ENCODE peak calls at places on chromosomes 7 and 10, in eight cellular contexts. N is K562, P is H1, D is SK-N-SH, Z is HepG2, I is A549, A is IMR-90, L is HCT116. S is an unnamed sample.

GRCh38 chr10:128087884-128088695 is 38.1 kb downstream of the MKI67 start:
- DNase-seq in N (peak), P (no peak), D (peak), Z (peak), I (peak), A (no peak), L (peak), S (no peak)

GRCh38 chr7:13240349-13240748 is 552.9 kb downstream of the ARL4A start:
- DNase-seq in N (no peak), P (no peak), D (no peak), Z (no peak), I (peak), A (peak), L (peak), S (no peak)

GRCh38 chr7:30212720-30213119 is 71.7 kb upstream of the ZNRF2 start:
- DNase-seq in N (no peak), P (no peak), D (no peak), Z (peak), I (no peak), A (no peak), L (no peak), S (no peak)

GRCh38 chr10:128242641-128243040 is 116.4 kb upstream of the MKI67 start:
- DNase-seq in N (no peak), P (no peak), D (peak), Z (no peak), I (peak), A (no peak), L (peak), S (no peak)

GRCh38 chr10:1287493-1288480 is 231.6 kb downstream of the WDR37 start:
- DNase-seq in N (no peak), P (no peak), D (peak), Z (no peak), I (no peak), A (no peak), L (no peak), S (no peak)

GRCh38 chr10:30092151-30092790 is 32.9 kb upstream of the JCAD start:
- DNase-seq in N (no peak), P (no peak), D (no peak), Z (no peak), I (no peak), A (peak), L (peak), S (no peak)

GRCh38 chr7:6432786-6433185 is 15.0 kb downstream of the DAGLB start:
- DNase-seq in N (peak), P (no peak), D (no peak), Z (no peak), I (no peak), A (no peak), L (no peak), S (no peak)

GRCh38 chr7:63899691-63900393 is 98.8 kb upstream of the ZNF722 start:
- DNase-seq in N (peak), P (no peak), D (peak), Z (no peak), I (no peak), A (no peak), L (no peak), S (no peak)

GRCh38 chr7:256461-256940 is 33.5 kb upstream of the FOXL3 start:
- DNase-seq in N (no peak), P (no peak), D (no peak), Z (no peak), I (no peak), A (no peak), L (no peak), S (no peak)

GRCh38 chr7:131007439-131008330 is 273.7 kb upstream of the KLF14 start:
- DNase-seq in N (peak), P (no peak), D (peak), Z (peak), I (peak), A (peak), L (peak), S (peak)

GRCh38 chr7:150866932-150867564 is 14.7 kb downstream of the AOC1 start:
- DNase-seq in N (peak), P (no peak), D (no peak), Z (no peak), I (no peak), A (no peak), L (no peak), S (no peak)

GRCh38 chr10:11018426-11018818 is 750 bp downstream of the CELF2 start:
- DNase-seq in N (peak), P (no peak), D (no peak), Z (no peak), I (no peak), A (no peak), L (no peak), S (no peak)

GRCh38 chr10:58967551-58968418 is 208.7 kb upstream of the PHYHIPL start:
- DNase-seq in N (no peak), P (peak), D (peak), Z (peak), I (peak), A (no peak), L (no peak), S (no peak)

GRCh38 chr10:7891634-7892033 is 73.3 kb downstream of the TAF3 start:
- DNase-seq in N (no peak), P (no peak), D (peak), Z (no peak), I (no peak), A (peak), L (no peak), S (no peak)

GRCh38 chr7:27179030-27179429 is 4.9 kb upstream of the HOXA10 start:
- DNase-seq in N (no peak), P (no peak), D (no peak), Z (no peak), I (no peak), A (no peak), L (no peak), S (no peak)

GRCh38 chr10:15898046-15898445 is 37.7 kb upstream of the MINDY3 start:
- DNase-seq in N (peak), P (no peak), D (peak), Z (no peak), I (peak), A (peak), L (no peak), S (no peak)

GRCh38 chr10:126902157-126902556 is 3.1 kb upstream of the DOCK1 start:
- DNase-seq in N (no peak), P (no peak), D (no peak), Z (peak), I (peak), A (peak), L (peak), S (no peak)

GRCh38 chr7:45683556-45684148 is 109.5 kb downstream of the ADCY1 start:
- DNase-seq in N (no peak), P (no peak), D (no peak), Z (no peak), I (no peak), A (no peak), L (no peak), S (no peak)

GRCh38 chr7:73626814-73627213 is 2.5 kb upstream of the MLXIPL start:
- DNase-seq in N (no peak), P (no peak), D (no peak), Z (no peak), I (no peak), A (peak), L (no peak), S (no peak)

GRCh38 chr10:45592926-45593325 is 79.6 kb downstream of the ZFAND4 start:
- DNase-seq in N (no peak), P (no peak), D (no peak), Z (no peak), I (no peak), A (no peak), L (no peak), S (no peak)

GRCh38 chr7:26858229-26858568 is 6.2 kb downstream of the SKAP2 start:
- DNase-seq in N (peak), P (no peak), D (no peak), Z (no peak), I (no peak), A (peak), L (no peak), S (no peak)

GRCh38 chr10:49379596-49380410 is 16.1 kb downstream of the DRGX start:
- DNase-seq in N (peak), P (no peak), D (no peak), Z (peak), I (peak), A (no peak), L (peak), S (no peak)

GRCh38 chr10:109956454-109957091 is 33.3 kb upstream of the XPNPEP1 start:
- DNase-seq in N (peak), P (no peak), D (peak), Z (peak), I (peak), A (peak), L (peak), S (no peak)

GRCh38 chr10:100038561-100039071 is 28.9 kb upstream of the DNMBP start:
- DNase-seq in N (no peak), P (no peak), D (no peak), Z (peak), I (no peak), A (no peak), L (no peak), S (no peak)

GRCh38 chr7:92717982-92718716 is 118.2 kb downstream of the CDK6 start:
- DNase-seq in N (no peak), P (no peak), D (no peak), Z (peak), I (peak), A (peak), L (no peak), S (no peak)

GRCh38 chr7:33836797-33837355 is 68.5 kb upstream of the BMPER start:
- DNase-seq in N (peak), P (no peak), D (peak), Z (no peak), I (peak), A (peak), L (peak), S (no peak)

GRCh38 chr10:6721964-6722615 is 142.0 kb upstream of the PRKCQ start:
- DNase-seq in N (no peak), P (no peak), D (no peak), Z (no peak), I (peak), A (peak), L (peak), S (no peak)

GRCh38 chr7:118059209-118059608 is 124.8 kb upstream of the LSM8 start:
- DNase-seq in N (no peak), P (no peak), D (no peak), Z (no peak), I (no peak), A (peak), L (no peak), S (no peak)

GRCh38 chr7:43905209-43905946 is 1.0 kb downstream of the URGCP start:
- DNase-seq in N (peak), P (no peak), D (peak), Z (peak), I (peak), A (no peak), L (peak), S (no peak)
- TF ChIP-seq RAD21 in N (no peak), P (no peak), D (no peak), Z (peak), I (no peak), A (no peak), L (no peak), S (no peak)

GRCh38 chr10:35172574-35172973 is 45.9 kb downstream of the CREM start:
- DNase-seq in N (no peak), P (no peak), D (no peak), Z (no peak), I (no peak), A (peak), L (no peak), S (no peak)
- TF ChIP-seq RAD21 in N (no peak), P (no peak), D (no peak), Z (no peak), I (no peak), A (no peak), L (no peak), S (no peak)

GRCh38 chr10:69703256-69703655 is 73.2 kb downstream of the FAM241B start:
- DNase-seq in N (no peak), P (no peak), D (no peak), Z (no peak), I (no peak), A (no peak), L (no peak), S (no peak)
- TF ChIP-seq RAD21 in N (no peak), P (no peak), D (no peak), Z (no peak), I (no peak), A (no peak), L (no peak), S (no peak)

GRCh38 chr10:122264442-122264841 is 6.7 kb upstream of the BTBD16 start:
- DNase-seq in N (no peak), P (no peak), D (no peak), Z (peak), I (no peak), A (peak), L (no peak), S (no peak)
- TF ChIP-seq RAD21 in N (no peak), P (no peak), D (no peak), Z (no peak), I (no peak), A (no peak), L (no peak), S (no peak)

GRCh38 chr10:114548662-114549061 is 109.4 kb downstream of the ABLIM1 start:
- DNase-seq in N (peak), P (no peak), D (peak), Z (peak), I (peak), A (peak), L (peak), S (no peak)
- TF ChIP-seq RAD21 in N (peak), P (peak), D (peak), Z (peak), I (peak), A (peak), L (peak), S (peak)

GRCh38 chr7:40297741-40298311 is 163.0 kb downstream of the SUGCT start:
- DNase-seq in N (no peak), P (no peak), D (no peak), Z (no peak), I (no peak), A (peak), L (no peak), S (no peak)

GRCh38 chr7:40298421-40298820 is 163.6 kb downstream of the SUGCT start:
- DNase-seq in N (no peak), P (no peak), D (no peak), Z (no peak), I (no peak), A (peak), L (no peak), S (no peak)

GRCh38 chr7:40300146-40300655 is 165.4 kb downstream of the SUGCT start:
- DNase-seq in N (no peak), P (no peak), D (no peak), Z (no peak), I (no peak), A (no peak), L (no peak), S (no peak)

GRCh38 chr7:40301486-40302065 is 166.8 kb downstream of the SUGCT start:
- DNase-seq in N (no peak), P (no peak), D (no peak), Z (no peak), I (no peak), A (peak), L (no peak), S (no peak)

DNA sequence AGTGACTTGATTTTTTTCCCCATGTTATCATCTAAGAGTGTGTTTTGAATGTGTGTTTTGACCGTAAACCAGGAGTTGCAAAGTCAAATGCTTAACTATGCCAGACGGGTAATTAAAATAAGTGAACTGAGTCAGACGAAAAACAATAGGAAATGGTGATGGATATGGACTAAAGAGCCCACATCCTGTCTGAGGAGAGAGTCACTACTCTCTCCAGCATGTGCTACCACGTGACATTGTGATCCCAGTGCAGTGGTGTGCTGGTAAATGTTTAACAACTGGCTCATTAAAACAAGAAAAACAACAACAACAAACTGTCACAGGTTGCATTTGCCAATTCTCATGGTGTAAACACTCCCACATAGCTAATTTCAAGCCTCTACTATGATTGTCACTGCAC is 164.3 kb downstream of the SUGCT start:
- DNase-seq in N (no peak), P (peak), D (no peak), Z (no peak), I (no peak), A (peak), L (no peak), S (no peak)
- TF ChIP-seq RAD21 in N (no peak), P (no peak), D (no peak), Z (no peak), I (no peak), A (no peak), L (no peak), S (no peak)

DNA sequence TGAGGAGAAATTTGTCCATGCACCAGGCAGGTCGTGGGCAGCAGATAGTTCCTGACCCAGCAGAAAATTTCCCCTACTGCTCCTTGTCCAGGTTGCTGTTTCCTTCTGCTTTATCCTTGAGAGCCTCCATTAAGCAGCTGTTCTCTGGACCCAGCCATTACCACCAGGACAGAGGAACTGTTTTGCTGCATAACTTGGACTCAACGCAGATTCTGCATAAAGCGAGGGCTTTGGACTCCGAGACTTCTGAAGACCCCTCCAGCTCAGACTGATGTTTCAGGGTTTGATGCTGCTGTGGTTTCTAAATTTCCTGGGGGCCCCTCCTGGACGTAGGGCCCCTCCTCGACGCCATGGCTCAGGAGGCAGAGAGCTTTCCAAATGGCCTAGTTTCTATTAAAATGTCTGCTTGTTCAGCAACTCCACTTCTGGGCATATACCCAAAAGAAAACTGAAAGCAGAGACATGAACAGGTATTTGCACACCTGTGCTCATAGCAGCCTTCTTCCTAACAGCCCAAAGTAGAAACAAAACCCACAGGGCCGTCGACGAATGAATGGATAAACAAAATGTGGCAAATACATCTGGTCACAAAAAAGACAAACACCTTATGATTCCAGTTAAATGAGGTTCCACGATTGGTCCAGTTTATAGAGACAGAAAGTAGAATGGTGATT is 28.3 kb upstream of the LMTK2 start:
- DNase-seq in N (no peak), P (no peak), D (no peak), Z (no peak), I (no peak), A (no peak), L (no peak), S (no peak)
- TF ChIP-seq RAD21 in N (no peak), P (no peak), D (no peak), Z (no peak), I (no peak), A (no peak), L (no peak), S (no peak)

DNA sequence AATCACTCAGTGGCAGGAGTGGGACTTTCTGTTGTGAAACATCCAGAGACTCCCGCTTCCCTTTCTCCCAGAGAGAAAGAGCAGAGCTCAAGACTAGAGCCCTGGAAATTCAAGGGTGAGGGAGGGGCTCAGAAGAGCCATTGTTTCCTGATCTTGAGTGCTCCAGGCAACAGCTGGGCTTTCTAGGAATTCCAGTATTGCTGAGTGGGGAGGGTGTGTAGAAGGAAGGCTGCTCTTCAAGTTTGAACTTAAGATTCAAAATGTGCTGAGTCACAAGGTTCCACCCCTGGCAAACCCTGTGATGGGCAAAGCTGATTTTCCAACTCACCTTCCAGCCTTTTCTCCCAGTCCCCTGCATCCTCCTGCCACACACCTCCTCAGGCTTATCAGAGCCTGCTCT is 42.3 kb upstream of the MSRB2 start:
- DNase-seq in N (no peak), P (no peak), D (no peak), Z (no peak), I (peak), A (no peak), L (no peak), S (no peak)
- TF ChIP-seq RAD21 in N (no peak), P (no peak), D (no peak), Z (no peak), I (no peak), A (no peak), L (no peak), S (no peak)

GRCh38 chr7:69790915-69791473 is 192.7 kb downstream of the AUTS2 start:
- DNase-seq in N (no peak), P (no peak), D (no peak), Z (no peak), I (no peak), A (no peak), L (no peak), S (no peak)
- TF ChIP-seq RAD21 in N (no peak), P (no peak), D (no peak), Z (no peak), I (no peak), A (no peak), L (no peak), S (no peak)